ENCODE peak calls at places on chromosomes 1 and 21, in six cellular contexts. Z is heart left ventricle, V is astrocyte, U is GM12865, O is HCT116, C is AG10803. S is an unnamed sample.

GRCh38 chr1:161082996-161083742 is 6.2 kb downstream of the NECTIN4 start:
- DNase-seq in Z (peak; percentile 79), V (peak; percentile 89), U (no peak), O (peak; percentile 89), C (peak; percentile 95), S (peak; percentile 69)

GRCh38 chr1:48294656-48295055 is 72.1 kb downstream of the SLC5A9 start:
- DNase-seq in Z (no peak), V (no peak), U (no peak), O (no peak), C (no peak), S (no peak)

GRCh38 chr1:54324750-54325704 is 81.2 kb downstream of the SSBP3 start:
- DNase-seq in Z (peak; percentile 29), V (no peak), U (no peak), O (no peak), C (no peak), S (no peak)

GRCh38 chr21:34129039-34129891 is 55.9 kb downstream of the MRPS6 start:
- DNase-seq in Z (peak; percentile 84), V (peak; percentile 87), U (no peak), O (no peak), C (peak; percentile 81), S (peak; percentile 64)

GRCh38 chr1:216047821-216048220 is 375.4 kb downstream of the USH2A start:
- DNase-seq in Z (no peak), V (peak; percentile 65), U (no peak), O (no peak), C (peak; percentile 47), S (no peak)

GRCh38 chr1:67355745-67356424 is 48.2 kb downstream of the IL12RB2 start:
- DNase-seq in Z (no peak), V (peak; percentile 90), U (no peak), O (no peak), C (peak; percentile 93), S (peak; percentile 82)

GRCh38 chr1:164184273-164184672 is 374.7 kb upstream of the PBX1 start:
- DNase-seq in Z (no peak), V (no peak), U (no peak), O (no peak), C (no peak), S (no peak)

GRCh38 chr1:207828485-207829158 is 76.8 kb downstream of the CD46 start:
- DNase-seq in Z (peak; percentile 85), V (peak; percentile 55), U (peak; percentile 89), O (peak; percentile 73), C (peak; percentile 86), S (peak; percentile 74)

GRCh38 chr1:193031431-193031830 is 27.7 kb downstream of the UCHL5 start:
- DNase-seq in Z (no peak), V (no peak), U (no peak), O (no peak), C (peak; percentile 21), S (no peak)

GRCh38 chr21:37780991-37781983 is 135.0 kb downstream of the KCNJ6 start:
- DNase-seq in Z (no peak), V (no peak), U (no peak), O (no peak), C (peak; percentile 18), S (no peak)

GRCh38 chr1:68231627-68232303 is 558 bp downstream of the WLS start:
- DNase-seq in Z (peak; percentile 77), V (peak; percentile 67), U (no peak), O (no peak), C (peak; percentile 53), S (no peak)

GRCh38 chr1:93573940-93574469 is 107.6 kb downstream of the BCAR3 start:
- DNase-seq in Z (no peak), V (no peak), U (no peak), O (no peak), C (no peak), S (no peak)

GRCh38 chr1:235708390-235708962 is 58.9 kb upstream of the GNG4 start:
- DNase-seq in Z (no peak), V (peak; percentile 43), U (no peak), O (peak; percentile 79), C (peak; percentile 53), S (peak; percentile 29)

GRCh38 chr1:181778630-181779285 is 282.8 kb downstream of the ZNF648 start:
- DNase-seq in Z (no peak), V (peak; percentile 38), U (no peak), O (no peak), C (no peak), S (no peak)

GRCh38 chr1:178593526-178593925 is 80.6 kb downstream of the TEX35 start:
- DNase-seq in Z (no peak), V (no peak), U (no peak), O (no peak), C (no peak), S (no peak)

GRCh38 chr1:236757640-236758039 is 37.5 kb upstream of the MTR start:
- DNase-seq in Z (no peak), V (no peak), U (no peak), O (no peak), C (no peak), S (no peak)

GRCh38 chr1:43969746-43970466 is at the start of gene DPH2:
- DNase-seq in Z (peak; percentile 98), V (peak; percentile 92), U (peak; percentile 98), O (peak; percentile 94), C (peak; percentile 96), S (peak; percentile 86)

GRCh38 chr1:23743287-23744052 is at the start of gene ELOA:
- DNase-seq in Z (peak; percentile 84), V (peak; percentile 40), U (peak; percentile 88), O (no peak), C (peak; percentile 63), S (no peak)

GRCh38 chr1:23747947-23748346 is 4.7 kb downstream of the ELOA start:
- DNase-seq in Z (no peak), V (no peak), U (no peak), O (no peak), C (no peak), S (no peak)

GRCh38 chr1:23741609-23742008 is 1.7 kb upstream of the ELOA start:
- DNase-seq in Z (no peak), V (no peak), U (no peak), O (no peak), C (peak; percentile 48), S (no peak)

GRCh38 chr1:23742670-23743286 is 493 bp upstream of the ELOA start:
- DNase-seq in Z (no peak), V (no peak), U (no peak), O (no peak), C (peak; percentile 29), S (no peak)

GRCh38 chr1:23745515-23745914 is 2.2 kb downstream of the ELOA start:
- DNase-seq in Z (no peak), V (no peak), U (peak; percentile 69), O (peak; percentile 24), C (peak; percentile 53), S (no peak)
- H3K4me3 ChIP-seq in Z (no peak overlapping the region), V (no peak overlapping the region), U (peak overlapping the region; percentile 74), O (no peak overlapping the region), C (peak overlapping the region; percentile 11), S (no peak overlapping the region)

GRCh38 chr1:61334718-61335589 is 252.6 kb downstream of the NFIA start:
- DNase-seq in Z (peak; percentile 83), V (no peak), U (no peak), O (no peak), C (peak; percentile 3), S (no peak)

GRCh38 chr1:61337471-61337870 is 255.1 kb downstream of the NFIA start:
- DNase-seq in Z (no peak), V (peak; percentile 1), U (no peak), O (no peak), C (peak; percentile 11), S (no peak)

GRCh38 chr1:61338899-61339298 is 256.5 kb downstream of the NFIA start:
- DNase-seq in Z (no peak), V (no peak), U (no peak), O (no peak), C (no peak), S (no peak)

GRCh38 chr1:61337981-61338848 is 255.9 kb downstream of the NFIA start:
- DNase-seq in Z (peak; percentile 74), V (peak; percentile 86), U (no peak), O (peak; percentile 73), C (peak; percentile 85), S (peak; percentile 64)

DNA sequence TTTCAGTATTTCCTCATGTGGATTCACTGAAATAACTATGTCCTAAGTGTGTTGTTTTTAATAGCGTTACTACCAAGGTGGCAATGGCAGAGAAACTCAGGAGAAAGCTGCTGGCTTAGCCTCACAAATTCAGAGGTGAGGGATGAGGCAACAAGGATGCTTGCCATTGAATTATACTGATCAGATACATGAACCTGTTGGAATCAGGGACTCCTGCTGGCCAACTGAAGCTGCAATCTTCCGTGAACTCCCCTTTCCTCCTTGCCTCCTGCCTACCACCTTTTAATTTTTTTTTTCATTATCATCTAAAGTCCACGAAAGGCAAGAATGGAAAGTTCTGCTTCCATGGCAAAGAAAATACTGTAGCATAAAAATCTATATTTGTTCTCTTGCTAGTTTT is 254.7 kb downstream of the NFIA start:
- DNase-seq in Z (no peak), V (no peak), U (no peak), O (no peak), C (no peak), S (no peak)
- TF ChIP-seq CTCF in Z (no peak), V (no peak), U (no peak), O (no peak), C (peak; percentile 20), S (peak; percentile 10)

GRCh38 chr1:84148758-84149157 is 4.7 kb downstream of the PRKACB start:
- DNase-seq in Z (no peak), V (no peak), U (no peak), O (no peak), C (no peak), S (no peak)

GRCh38 chr1:84143796-84144565 is at the start of gene PRKACB:
- DNase-seq in Z (no peak), V (peak; percentile 39), U (peak; percentile 53), O (no peak), C (peak; percentile 44), S (no peak)

GRCh38 chr1:84141177-84142003 is 2.7 kb upstream of the PRKACB start:
- DNase-seq in Z (no peak), V (no peak), U (no peak), O (no peak), C (no peak), S (no peak)

GRCh38 chr1:84146375-84147032 is 2.4 kb downstream of the PRKACB start:
- DNase-seq in Z (no peak), V (peak; percentile 75), U (no peak), O (peak; percentile 66), C (peak; percentile 68), S (peak; percentile 34)

GRCh38 chr1:84145051-84145450 is 980 bp downstream of the PRKACB start:
- DNase-seq in Z (no peak), V (no peak), U (no peak), O (no peak), C (no peak), S (no peak)
- H3K4me3 ChIP-seq in Z (peak overlapping the region; percentile 0), V (no peak overlapping the region), U (no peak overlapping the region), O (no peak overlapping the region), C (no peak overlapping the region), S (no peak overlapping the region)

DNA sequence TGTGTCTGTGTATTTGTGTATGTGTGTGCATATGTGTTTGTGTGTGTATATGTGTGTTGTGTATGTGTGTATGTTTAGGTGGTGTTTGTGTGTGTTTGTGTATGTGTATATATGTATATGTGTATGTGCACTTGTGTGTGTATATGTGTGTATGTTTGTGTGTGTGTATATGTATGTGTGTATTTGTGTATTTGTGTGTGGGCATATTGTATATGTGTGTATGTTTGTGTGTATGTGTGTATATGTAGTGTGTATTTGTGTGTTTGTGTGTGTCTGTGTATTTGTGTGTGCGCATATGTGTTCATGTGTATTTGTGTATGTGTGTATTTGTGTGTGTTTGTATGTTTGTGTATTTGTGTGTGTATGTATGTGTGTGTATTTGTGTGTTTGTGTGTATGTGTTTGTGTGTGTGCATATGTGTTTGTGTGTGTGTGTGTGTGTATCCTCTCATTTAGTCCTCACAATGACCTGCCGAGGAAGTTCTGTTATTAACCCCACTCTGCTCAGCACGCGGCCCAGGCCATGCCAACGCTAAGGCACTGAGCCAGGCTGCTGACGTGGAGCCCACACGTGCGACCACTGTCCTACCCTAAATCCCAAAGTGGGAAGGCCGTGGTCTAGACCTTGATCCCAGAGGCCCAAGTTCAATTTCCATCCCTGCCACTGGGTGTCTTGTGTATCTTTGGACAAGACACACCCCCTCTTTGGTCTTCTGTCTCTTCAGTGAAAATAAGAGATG is 43.2 kb upstream of the TMEM51 start:
- DNase-seq in Z (no peak), V (no peak), U (no peak), O (no peak), C (no peak), S (no peak)
- TF ChIP-seq CTCF in Z (no peak), V (no peak), U (no peak), O (no peak), C (no peak), S (no peak)

S was measured in AG09309.